ENCODE peak calls at places on chromosomes 6 and 20, in ten cellular contexts. O is cardiac fibroblast, D is neural progenitor cell, Q is T-helper 17 cell, S is right lobe of liver, U is nephron progenitor cell, A is NCI-H748 treated with DMSO at 0.1 percent for 48 hours, G is foreskin fibroblast, J is MCF 10A, K is omental fat pad. P is an unnamed sample.

GRCh38 chr6:74969591-74970267 is 236.1 kb downstream of the COL12A1 start:
- DNase-seq in O (no peak), D (no peak), Q (no peak), S (no peak), U (no peak), A (no peak), G (no peak), J (no peak), K (no peak), P (no peak)

GRCh38 chr20:11755071-11755881 is 162.4 kb upstream of the BTBD3 start:
- DNase-seq in O (peak; percentile 49), D (peak; percentile 50), Q (no peak), S (no peak), U (no peak), A (peak; percentile 32), G (peak; percentile 9), J (no peak), K (no peak), P (no peak)

GRCh38 chr20:49717693-49718092 is 4.0 kb upstream of the B4GALT5 start:
- DNase-seq in O (no peak), D (no peak), Q (no peak), S (no peak), U (no peak), A (no peak), G (no peak), J (no peak), K (no peak), P (no peak)

GRCh38 chr20:25540273-25540672 is 45.1 kb downstream of the NINL start:
- DNase-seq in O (peak; percentile 45), D (peak; percentile 65), Q (no peak), S (peak; percentile 67), U (no peak), A (no peak), G (peak; percentile 58), J (peak; percentile 29), K (no peak), P (no peak)

GRCh38 chr20:34037121-34037520 is 43.4 kb downstream of the RALY start:
- DNase-seq in O (peak; percentile 18), D (no peak), Q (no peak), S (no peak), U (no peak), A (no peak), G (peak; percentile 33), J (peak; percentile 17), K (no peak), P (no peak)

GRCh38 chr20:63023836-63024571 is 17.2 kb upstream of the BHLHE23 start:
- DNase-seq in O (no peak), D (no peak), Q (no peak), S (peak; percentile 47), U (no peak), A (no peak), G (no peak), J (no peak), K (no peak), P (no peak)

GRCh38 chr6:158471339-158471738 is 88.6 kb upstream of the TMEM181 start:
- DNase-seq in O (no peak), D (no peak), Q (no peak), S (no peak), U (no peak), A (no peak), G (no peak), J (no peak), K (no peak), P (no peak)

GRCh38 chr6:63504777-63505384 is 67.4 kb upstream of the LOC128125822 start:
- DNase-seq in O (no peak), D (no peak), Q (no peak), S (no peak), U (no peak), A (no peak), G (no peak), J (no peak), K (no peak), P (no peak)

GRCh38 chr6:14905201-14905600 is 340.7 kb upstream of the JARID2 start:
- DNase-seq in O (no peak), D (no peak), Q (no peak), S (no peak), U (no peak), A (no peak), G (no peak), J (no peak), K (no peak), P (no peak)

GRCh38 chr6:145206247-145206907 is 528.9 kb downstream of the EPM2A start:
- DNase-seq in O (peak; percentile 59), D (no peak), Q (no peak), S (no peak), U (no peak), A (no peak), G (peak; percentile 94), J (no peak), K (no peak), P (no peak)

GRCh38 chr20:10672579-10673127 is 1.1 kb downstream of the JAG1 start:
- DNase-seq in O (peak; percentile 67), D (peak; percentile 58), Q (no peak), S (peak; percentile 81), U (peak; percentile 55), A (peak; percentile 78), G (peak; percentile 80), J (peak; percentile 69), K (no peak), P (peak; percentile 45)

GRCh38 chr6:25670793-25671513 is 18.9 kb downstream of the SCGN start:
- DNase-seq in O (peak; percentile 6), D (no peak), Q (no peak), S (no peak), U (no peak), A (no peak), G (no peak), J (peak; percentile 38), K (no peak), P (no peak)

GRCh38 chr6:33566182-33567084 is 13.6 kb downstream of the BAK1 start:
- DNase-seq in O (peak; percentile 63), D (no peak), Q (no peak), S (no peak), U (no peak), A (no peak), G (peak; percentile 84), J (peak; percentile 55), K (no peak), P (no peak)

GRCh38 chr6:25007269-25007699 is 71.5 kb upstream of the RIPOR2 start:
- DNase-seq in O (peak; percentile 41), D (no peak), Q (no peak), S (no peak), U (no peak), A (no peak), G (no peak), J (no peak), K (no peak), P (no peak)

GRCh38 chr20:24990810-24991252 is 1.7 kb downstream of the APMAP start:
- DNase-seq in O (no peak), D (no peak), Q (no peak), S (no peak), U (no peak), A (no peak), G (no peak), J (peak; percentile 35), K (no peak), P (no peak)

P was measured in GOT3.